ENCODE peak calls at places on chromosomes 12 and 14, in six cellular contexts. N is MM.1S, S is uterus, I is body of pancreas, A is A549, X is dorsolateral prefrontal cortex. B is an unnamed sample.

GRCh38 chr12:34334953-34335743 is 312.9 kb downstream of the ALG10 start:
- DNase-seq in N (no peak), X (no peak), I (no peak), S (no peak), A (no peak), B (no peak)

GRCh38 chr12:130747867-130748740 is 32.0 kb upstream of the RIMBP2 start:
- DNase-seq in A (peak; percentile 66), I (peak; percentile 75), X (peak; percentile 80), S (peak; percentile 73), N (peak; percentile 45), B (peak; percentile 75)

GRCh38 chr12:124381454-124382207 is 86.7 kb downstream of the RFLNA start:
- DNase-seq in A (peak; percentile 93), S (peak; percentile 92), X (peak; percentile 81), I (peak; percentile 89), N (no peak), B (peak; percentile 98)

GRCh38 chr12:130162267-130162666 is at the start of gene FZD10:
- DNase-seq in N (no peak), A (no peak), I (peak; percentile 25), X (no peak), S (peak; percentile 31), B (no peak)

GRCh38 chr14:78633747-78634146 is 463.6 kb downstream of the NRXN3 start:
- DNase-seq in S (no peak), X (no peak), I (no peak), A (no peak), N (no peak), B (no peak)

GRCh38 chr12:79121486-79121885 is 256.9 kb downstream of the SYT1 start:
- DNase-seq in A (peak; percentile 26), N (no peak), S (no peak), I (no peak), X (no peak), B (no peak)

GRCh38 chr12:642633-643477 is 20.4 kb downstream of the NINJ2 start:
- DNase-seq in S (peak; percentile 74), I (peak; percentile 80), A (peak; percentile 83), N (peak; percentile 84), X (peak; percentile 51), B (peak; percentile 96)

GRCh38 chr12:105831372-105831771 is 307.4 kb downstream of the NUAK1 start:
- DNase-seq in S (no peak), A (no peak), X (no peak), I (no peak), N (no peak), B (no peak)

GRCh38 chr12:106044773-106045172 is 94.0 kb downstream of the NUAK1 start:
- DNase-seq in A (peak; percentile 39), I (no peak), N (no peak), S (no peak), X (no peak), B (no peak)

GRCh38 chr14:67837011-67837624 is 17.5 kb downstream of the RAD51B start:
- DNase-seq in A (peak; percentile 85), N (peak; percentile 60), S (no peak), X (no peak), I (peak; percentile 73), B (no peak)

GRCh38 chr14:91352101-91352500 is 65.5 kb downstream of the CCDC88C start:
- DNase-seq in I (no peak), A (no peak), S (peak; percentile 62), N (no peak), X (no peak), B (no peak)

GRCh38 chr12:74292351-74293194 is 245.1 kb upstream of the ATXN7L3B start:
- DNase-seq in S (no peak), X (no peak), A (no peak), I (no peak), N (no peak), B (peak; percentile 73)

GRCh38 chr14:95318399-95318834 is 1.3 kb downstream of the CLMN start:
- DNase-seq in A (no peak), X (no peak), I (no peak), S (no peak), N (peak; percentile 22), B (no peak)

GRCh38 chr12:84341467-84342193 is 571.0 kb downstream of the SLC6A15 start:
- DNase-seq in I (no peak), S (no peak), A (no peak), X (no peak), N (no peak), B (no peak)

GRCh38 chr14:53741379-53742225 is 215.0 kb downstream of the BMP4 start:
- DNase-seq in S (no peak), I (no peak), N (no peak), X (no peak), A (no peak), B (no peak)

GRCh38 chr14:96194657-96195431 is 9.8 kb upstream of the BDKRB2 start:
- DNase-seq in N (no peak), I (peak; percentile 58), S (no peak), X (no peak), A (no peak), B (peak; percentile 66)

GRCh38 chr14:44613061-44613712 is 106.1 kb upstream of the FSCB start:
- DNase-seq in N (no peak), S (no peak), X (no peak), A (no peak), I (no peak), B (no peak)

GRCh38 chr14:20978687-20979086 is 11.1 kb upstream of the METTL17 start:
- DNase-seq in S (no peak), A (no peak), N (no peak), I (no peak), X (no peak), B (no peak)

GRCh38 chr12:96623155-96623554 is 133.8 kb downstream of the CFAP54 start:
- DNase-seq in N (no peak), A (no peak), I (no peak), X (no peak), S (no peak), B (no peak)

GRCh38 chr12:96617178-96617577 is 127.8 kb downstream of the CFAP54 start:
- DNase-seq in S (no peak), X (no peak), I (no peak), N (no peak), A (peak; percentile 10), B (no peak)
- TF ChIP-seq CTCF in S (no peak), X (no peak), I (no peak), N (peak; percentile 23), A (no peak), B (no peak)

GRCh38 chr14:97445367-97445766 is 648.2 kb downstream of the VRK1 start:
- DNase-seq in S (no peak), I (no peak), A (no peak), X (no peak), N (no peak), B (no peak)
- H3K4me3 ChIP-seq in S (no peak overlapping the region), I (no peak overlapping the region), A (no peak overlapping the region), X (no peak overlapping the region), N (no peak overlapping the region), B (no peak overlapping the region)

GRCh38 chr14:36167431-36167830 is 9.1 kb downstream of the PTCSC3 start:
- DNase-seq in N (no peak), I (no peak), A (no peak), X (no peak), S (no peak), B (no peak)
- H3K27ac ChIP-seq in N (no peak overlapping the region), I (no peak overlapping the region), A (no peak overlapping the region), X (no peak overlapping the region), S (no peak overlapping the region), B (no peak overlapping the region)

GRCh38 chr14:99745307-99745951 is 47.8 kb upstream of the EML1 start:
- DNase-seq in I (no peak), N (no peak), A (no peak), S (no peak), X (no peak), B (no peak)

GRCh38 chr14:99744873-99745224 is 48.4 kb upstream of the EML1 start:
- DNase-seq in A (no peak), S (no peak), N (no peak), I (no peak), X (no peak), B (no peak)

GRCh38 chr14:99742509-99743487 is 50.4 kb upstream of the EML1 start:
- DNase-seq in X (no peak), N (no peak), A (no peak), I (no peak), S (no peak), B (peak; percentile 56)

GRCh38 chr14:99742074-99742473 is 51.1 kb upstream of the EML1 start:
- DNase-seq in N (no peak), A (no peak), S (no peak), X (no peak), I (no peak), B (peak; percentile 36)

DNA sequence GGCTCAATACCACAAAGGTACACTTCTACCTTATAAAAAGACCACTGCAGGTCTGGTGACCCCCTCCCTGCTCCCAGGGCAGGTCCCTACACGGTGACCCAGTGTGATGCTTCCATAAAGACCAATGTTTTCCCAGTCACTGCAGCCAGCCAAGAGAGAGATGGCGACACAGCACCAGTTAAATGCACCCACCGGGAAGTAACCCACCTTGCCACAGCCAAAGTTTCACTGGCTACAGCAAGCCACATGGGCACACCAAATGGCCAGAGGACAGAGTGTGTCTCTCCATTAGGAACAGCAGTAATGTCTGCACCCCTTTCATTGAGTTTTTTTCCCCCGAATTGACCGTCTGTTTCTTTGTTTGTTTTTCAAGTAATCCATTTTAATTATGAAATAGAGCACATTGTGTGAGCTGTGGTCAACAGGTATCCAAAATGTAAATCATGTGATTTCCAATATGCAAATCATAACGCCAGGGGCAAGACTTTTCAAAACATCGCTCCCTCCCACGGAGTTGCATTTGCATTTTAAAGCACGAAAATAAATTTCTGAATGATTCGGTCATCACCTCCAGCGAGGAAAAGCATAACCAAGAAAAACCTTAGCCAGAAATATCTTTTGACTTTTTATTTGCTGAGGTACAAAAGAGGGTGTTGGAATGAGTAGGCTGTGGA is 48.9 kb upstream of the EML1 start:
- DNase-seq in A (no peak), I (no peak), S (no peak), N (no peak), X (no peak), B (no peak)
- TF ChIP-seq CTCF in A (no peak), I (no peak), S (no peak), N (no peak), X (no peak), B (no peak)

DNA sequence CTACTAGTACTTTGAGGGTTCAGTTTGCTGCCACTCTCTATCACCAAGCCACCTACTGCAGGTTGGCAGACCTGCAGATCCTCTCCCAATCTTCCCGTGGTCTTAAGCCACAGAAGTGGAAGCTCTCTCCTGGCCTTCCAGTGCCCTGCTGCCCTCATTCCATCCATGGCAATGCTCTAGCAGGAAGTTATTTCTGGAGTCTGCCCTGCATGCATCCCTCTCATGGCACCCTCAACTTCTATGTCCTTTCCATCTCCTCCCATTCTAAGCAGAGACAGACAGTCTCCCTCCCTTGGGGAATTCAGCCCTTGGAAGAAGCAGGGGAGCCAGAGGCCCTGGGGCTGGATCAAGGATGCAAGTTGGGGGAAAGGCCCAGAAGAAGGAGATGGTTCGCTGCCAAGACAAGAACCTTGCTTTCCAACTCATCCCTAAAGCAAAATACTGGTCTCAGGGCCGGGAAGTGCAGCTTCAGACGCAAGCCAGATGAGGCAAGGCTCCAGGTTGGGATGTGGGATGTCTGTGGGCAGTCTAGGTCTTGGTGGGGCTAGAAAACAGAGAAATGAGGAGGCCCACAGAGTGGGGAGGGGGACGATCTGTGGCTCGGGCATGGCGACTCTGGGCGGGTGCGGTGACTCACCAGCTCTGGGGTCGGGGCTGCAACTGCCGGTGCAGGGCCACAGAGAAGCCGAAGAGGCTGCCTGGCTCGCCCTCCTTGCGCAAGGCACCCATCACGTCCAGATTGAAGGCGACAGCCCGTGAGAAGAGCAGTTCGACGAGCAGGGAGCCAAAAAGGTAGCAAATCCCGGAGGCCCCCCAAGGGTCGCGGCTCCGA is 648 bp downstream of the ITGA7 start:
- DNase-seq in I (no peak), N (no peak), A (no peak), S (no peak), X (no peak), B (no peak)
- H3K4me3 ChIP-seq in I (peak overlapping the region; percentile 34), N (no peak overlapping the region), A (peak overlapping the region; percentile 86), S (peak overlapping the region; percentile 67), X (peak overlapping the region; percentile 60), B (peak overlapping the region; percentile 44)

B was measured in left lung.